ENCODE peak calls at places on chromosomes 16 and 17, in seven cellular contexts. One of them, this sample, is unnamed.

GRCh38 chr16:65745-66144 is 6.7 kb downstream of the RHBDF1 start:
- DNase-seq in SK-N-SH: peak; percentile 95
- DNase-seq in stomach: peak; percentile 91
- DNase-seq in naive thymus-derived CD4-positive, alpha-beta T cell: peak; percentile 80
- DNase-seq in psoas muscle: peak; percentile 94
- DNase-seq in heart right ventricle: peak; percentile 78
- DNase-seq in Peyer's patch: peak; percentile 85
- DNase-seq in this sample: peak; percentile 71

GRCh38 chr17:8499171-8499570 is 63.5 kb downstream of the NDEL1 start:
- DNase-seq in SK-N-SH: no peak
- DNase-seq in stomach: no peak
- DNase-seq in naive thymus-derived CD4-positive, alpha-beta T cell: no peak
- DNase-seq in psoas muscle: no peak
- DNase-seq in heart right ventricle: no peak
- DNase-seq in Peyer's patch: no peak
- DNase-seq in this sample: no peak

GRCh38 chr16:24013733-24014645 is 178.2 kb downstream of the PRKCB start:
- DNase-seq in SK-N-SH: no peak
- DNase-seq in stomach: peak; percentile 31
- DNase-seq in naive thymus-derived CD4-positive, alpha-beta T cell: no peak
- DNase-seq in psoas muscle: no peak
- DNase-seq in heart right ventricle: peak; percentile 16
- DNase-seq in Peyer's patch: peak; percentile 91
- DNase-seq in this sample: peak; percentile 86

GRCh38 chr17:72373910-72374741 is 253.3 kb downstream of the SOX9 start:
- DNase-seq in SK-N-SH: peak; percentile 65
- DNase-seq in stomach: no peak
- DNase-seq in naive thymus-derived CD4-positive, alpha-beta T cell: no peak
- DNase-seq in psoas muscle: no peak
- DNase-seq in heart right ventricle: no peak
- DNase-seq in Peyer's patch: no peak
- DNase-seq in this sample: no peak

GRCh38 chr17:45171338-45172231 is 9.9 kb downstream of the HEXIM2 start:
- DNase-seq in SK-N-SH: no peak
- DNase-seq in stomach: peak; percentile 27
- DNase-seq in naive thymus-derived CD4-positive, alpha-beta T cell: no peak
- DNase-seq in psoas muscle: peak; percentile 76
- DNase-seq in heart right ventricle: peak; percentile 20
- DNase-seq in Peyer's patch: no peak
- DNase-seq in this sample: no peak

GRCh38 chr16:72480926-72481325 is 309.0 kb upstream of the PMFBP1 start:
- DNase-seq in SK-N-SH: no peak
- DNase-seq in stomach: no peak
- DNase-seq in naive thymus-derived CD4-positive, alpha-beta T cell: no peak
- DNase-seq in psoas muscle: no peak
- DNase-seq in heart right ventricle: no peak
- DNase-seq in Peyer's patch: no peak
- DNase-seq in this sample: no peak

GRCh38 chr17:50946891-50947843 is 81.0 kb upstream of the TOB1 start:
- DNase-seq in SK-N-SH: no peak
- DNase-seq in stomach: no peak
- DNase-seq in naive thymus-derived CD4-positive, alpha-beta T cell: no peak
- DNase-seq in psoas muscle: peak; percentile 52
- DNase-seq in heart right ventricle: no peak
- DNase-seq in Peyer's patch: no peak
- DNase-seq in this sample: no peak

GRCh38 chr17:14297161-14297851 is 3.6 kb upstream of the HS3ST3B1 start:
- DNase-seq in SK-N-SH: peak; percentile 50
- DNase-seq in stomach: peak; percentile 38
- DNase-seq in naive thymus-derived CD4-positive, alpha-beta T cell: no peak
- DNase-seq in psoas muscle: peak; percentile 67
- DNase-seq in heart right ventricle: no peak
- DNase-seq in Peyer's patch: no peak
- DNase-seq in this sample: peak; percentile 24

GRCh38 chr17:47982645-47983440 is 11.9 kb downstream of the CDK5RAP3 start:
- DNase-seq in SK-N-SH: peak; percentile 72
- DNase-seq in stomach: no peak
- DNase-seq in naive thymus-derived CD4-positive, alpha-beta T cell: no peak
- DNase-seq in psoas muscle: no peak
- DNase-seq in heart right ventricle: no peak
- DNase-seq in Peyer's patch: no peak
- DNase-seq in this sample: no peak

GRCh38 chr17:40497704-40498103 is 3.7 kb downstream of the TNS4 start:
- DNase-seq in SK-N-SH: no peak
- DNase-seq in stomach: no peak
- DNase-seq in naive thymus-derived CD4-positive, alpha-beta T cell: no peak
- DNase-seq in psoas muscle: no peak
- DNase-seq in heart right ventricle: no peak
- DNase-seq in Peyer's patch: no peak
- DNase-seq in this sample: no peak

GRCh38 chr17:42387663-42388380 is 420 bp downstream of the STAT3 start:
- DNase-seq in SK-N-SH: peak; percentile 26
- DNase-seq in stomach: peak; percentile 65
- DNase-seq in naive thymus-derived CD4-positive, alpha-beta T cell: peak; percentile 32
- DNase-seq in psoas muscle: peak; percentile 77
- DNase-seq in heart right ventricle: peak; percentile 36
- DNase-seq in Peyer's patch: peak; percentile 28
- DNase-seq in this sample: peak; percentile 62

GRCh38 chr16:46688101-46688656 is 799 bp downstream of the VPS35 start:
- DNase-seq in SK-N-SH: no peak
- DNase-seq in stomach: peak; percentile 64
- DNase-seq in naive thymus-derived CD4-positive, alpha-beta T cell: no peak
- DNase-seq in psoas muscle: peak; percentile 55
- DNase-seq in heart right ventricle: peak; percentile 31
- DNase-seq in Peyer's patch: peak; percentile 62
- DNase-seq in this sample: no peak

GRCh38 chr17:58756246-58757161 is 850 bp downstream of the PPM1E start:
- DNase-seq in SK-N-SH: peak; percentile 83
- DNase-seq in stomach: no peak
- DNase-seq in naive thymus-derived CD4-positive, alpha-beta T cell: no peak
- DNase-seq in psoas muscle: no peak
- DNase-seq in heart right ventricle: no peak
- DNase-seq in Peyer's patch: no peak
- DNase-seq in this sample: no peak

GRCh38 chr16:3065742-3066439 is 451 bp downstream of the IL32 start:
- DNase-seq in SK-N-SH: no peak
- DNase-seq in stomach: no peak
- DNase-seq in naive thymus-derived CD4-positive, alpha-beta T cell: no peak
- DNase-seq in psoas muscle: no peak
- DNase-seq in heart right ventricle: no peak
- DNase-seq in Peyer's patch: no peak
- DNase-seq in this sample: no peak

GRCh38 chr17:81285894-81286293 is 9.2 kb downstream of the SLC38A10 start:
- DNase-seq in SK-N-SH: no peak
- DNase-seq in stomach: no peak
- DNase-seq in naive thymus-derived CD4-positive, alpha-beta T cell: no peak
- DNase-seq in psoas muscle: no peak
- DNase-seq in heart right ventricle: no peak
- DNase-seq in Peyer's patch: no peak
- DNase-seq in this sample: no peak

GRCh38 chr17:76292567-76292966 is 15.5 kb downstream of the QRICH2 start:
- DNase-seq in SK-N-SH: no peak
- DNase-seq in stomach: no peak
- DNase-seq in naive thymus-derived CD4-positive, alpha-beta T cell: no peak
- DNase-seq in psoas muscle: no peak
- DNase-seq in heart right ventricle: no peak
- DNase-seq in Peyer's patch: no peak
- DNase-seq in this sample: no peak

GRCh38 chr17:58375811-58376210 is 23.8 kb upstream of the SUPT4H1 start:
- DNase-seq in SK-N-SH: no peak
- DNase-seq in stomach: no peak
- DNase-seq in naive thymus-derived CD4-positive, alpha-beta T cell: no peak
- DNase-seq in psoas muscle: no peak
- DNase-seq in heart right ventricle: no peak
- DNase-seq in Peyer's patch: no peak
- DNase-seq in this sample: no peak

GRCh38 chr16:87490091-87490798 is 2.6 kb downstream of the ZCCHC14 start:
- DNase-seq in SK-N-SH: no peak
- DNase-seq in stomach: no peak
- DNase-seq in naive thymus-derived CD4-positive, alpha-beta T cell: no peak
- DNase-seq in psoas muscle: no peak
- DNase-seq in heart right ventricle: no peak
- DNase-seq in Peyer's patch: no peak
- DNase-seq in this sample: peak; percentile 32

GRCh38 chr17:45705123-45706009 is 78.8 kb upstream of the CRHR1 start:
- DNase-seq in SK-N-SH: no peak
- DNase-seq in stomach: no peak
- DNase-seq in naive thymus-derived CD4-positive, alpha-beta T cell: no peak
- DNase-seq in psoas muscle: no peak
- DNase-seq in heart right ventricle: no peak
- DNase-seq in Peyer's patch: no peak
- DNase-seq in this sample: no peak

GRCh38 chr17:19369846-19370492 is 7.4 kb upstream of the B9D1 start:
- DNase-seq in SK-N-SH: no peak
- DNase-seq in stomach: no peak
- DNase-seq in naive thymus-derived CD4-positive, alpha-beta T cell: no peak
- DNase-seq in psoas muscle: no peak
- DNase-seq in heart right ventricle: peak; percentile 54
- DNase-seq in Peyer's patch: no peak
- DNase-seq in this sample: peak; percentile 13

GRCh38 chr17:38701504-38702165 is 3.4 kb upstream of the MLLT6 start:
- DNase-seq in SK-N-SH: no peak
- DNase-seq in stomach: no peak
- DNase-seq in naive thymus-derived CD4-positive, alpha-beta T cell: peak; percentile 48
- DNase-seq in psoas muscle: no peak
- DNase-seq in heart right ventricle: no peak
- DNase-seq in Peyer's patch: peak; percentile 50
- DNase-seq in this sample: peak; percentile 77

GRCh38 chr17:63035271-63035670 is 69.2 kb downstream of the TANC2 start:
- DNase-seq in SK-N-SH: no peak
- DNase-seq in stomach: no peak
- DNase-seq in naive thymus-derived CD4-positive, alpha-beta T cell: no peak
- DNase-seq in psoas muscle: no peak
- DNase-seq in heart right ventricle: no peak
- DNase-seq in Peyer's patch: no peak
- DNase-seq in this sample: no peak

GRCh38 chr17:49681336-49681735 is 3.4 kb upstream of the SPOP start:
- DNase-seq in SK-N-SH: no peak
- DNase-seq in stomach: no peak
- DNase-seq in naive thymus-derived CD4-positive, alpha-beta T cell: no peak
- DNase-seq in psoas muscle: no peak
- DNase-seq in heart right ventricle: no peak
- DNase-seq in Peyer's patch: no peak
- DNase-seq in this sample: no peak

GRCh38 chr16:27383511-27384243 is 18.3 kb upstream of the IL21R start:
- DNase-seq in SK-N-SH: no peak
- DNase-seq in stomach: no peak
- DNase-seq in naive thymus-derived CD4-positive, alpha-beta T cell: no peak
- DNase-seq in psoas muscle: peak; percentile 68
- DNase-seq in heart right ventricle: peak; percentile 32
- DNase-seq in Peyer's patch: no peak
- DNase-seq in this sample: no peak

GRCh38 chr17:14594690-14595089 is 293.8 kb downstream of the HS3ST3B1 start:
- DNase-seq in SK-N-SH: no peak
- DNase-seq in stomach: no peak
- DNase-seq in naive thymus-derived CD4-positive, alpha-beta T cell: no peak
- DNase-seq in psoas muscle: no peak
- DNase-seq in heart right ventricle: no peak
- DNase-seq in Peyer's patch: no peak
- DNase-seq in this sample: no peak

DNA sequence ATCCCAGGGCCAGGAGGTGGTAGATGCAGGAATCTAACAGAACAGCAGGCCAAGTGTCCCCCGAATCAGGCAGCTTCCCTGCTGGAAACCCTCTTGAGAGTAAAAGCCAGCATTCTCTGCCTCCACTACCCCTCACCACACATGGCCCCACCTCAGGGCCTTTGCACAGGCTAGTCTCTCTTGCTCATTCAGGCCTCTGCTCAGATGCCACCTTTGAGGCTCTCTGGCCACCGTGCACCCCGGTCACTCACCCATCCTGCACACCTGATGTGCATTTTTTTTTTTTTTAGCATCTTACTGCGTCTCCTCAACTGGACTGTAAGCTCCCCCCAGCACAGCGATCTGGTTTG is 34.5 kb upstream of the GSE1 start:
- DNase-seq in SK-N-SH: no peak
- DNase-seq in stomach: no peak
- DNase-seq in naive thymus-derived CD4-positive, alpha-beta T cell: no peak
- DNase-seq in psoas muscle: no peak
- DNase-seq in heart right ventricle: no peak
- DNase-seq in Peyer's patch: no peak
- DNase-seq in this sample: no peak
- H3K4me1 ChIP-seq in SK-N-SH: peaks cover 97% of the 10 kb centered on the region
- H3K4me1 ChIP-seq in stomach: peaks cover 26% of the 10 kb centered on the region
- H3K4me1 ChIP-seq in naive thymus-derived CD4-positive, alpha-beta T cell: no peaks in the 10 kb centered on the region
- H3K4me1 ChIP-seq in psoas muscle: peaks cover 40% of the 10 kb centered on the region
- H3K4me1 ChIP-seq in heart right ventricle: peaks cover 42% of the 10 kb centered on the region
- H3K4me1 ChIP-seq in Peyer's patch: no peaks in the 10 kb centered on the region
- H3K4me1 ChIP-seq in this sample: peaks cover 14% of the 10 kb centered on the region

GRCh38 chr17:55294042-55294751 is 29.4 kb downstream of the HLF start:
- DNase-seq in SK-N-SH: no peak
- DNase-seq in stomach: no peak
- DNase-seq in naive thymus-derived CD4-positive, alpha-beta T cell: no peak
- DNase-seq in psoas muscle: no peak
- DNase-seq in heart right ventricle: no peak
- DNase-seq in Peyer's patch: no peak
- DNase-seq in this sample: no peak
- H3K27ac ChIP-seq in SK-N-SH: no peak overlapping the region
- H3K27ac ChIP-seq in stomach: peak overlapping the region; percentile 27
- H3K27ac ChIP-seq in naive thymus-derived CD4-positive, alpha-beta T cell: no peak overlapping the region
- H3K27ac ChIP-seq in psoas muscle: no peak overlapping the region
- H3K27ac ChIP-seq in heart right ventricle: peak overlapping the region; percentile 38
- H3K27ac ChIP-seq in Peyer's patch: no peak overlapping the region
- H3K27ac ChIP-seq in this sample: no peak overlapping the region

GRCh38 chr17:4532860-4533521 is 22.2 kb downstream of the MYBBP1A start:
- DNase-seq in SK-N-SH: no peak
- DNase-seq in stomach: no peak
- DNase-seq in naive thymus-derived CD4-positive, alpha-beta T cell: no peak
- DNase-seq in psoas muscle: no peak
- DNase-seq in heart right ventricle: no peak
- DNase-seq in Peyer's patch: no peak
- DNase-seq in this sample: no peak
- H3K4me1 ChIP-seq in SK-N-SH: peaks cover 27% of the 10 kb centered on the region
- H3K4me1 ChIP-seq in stomach: peaks cover 34% of the 10 kb centered on the region
- H3K4me1 ChIP-seq in naive thymus-derived CD4-positive, alpha-beta T cell: no peaks in the 10 kb centered on the region
- H3K4me1 ChIP-seq in psoas muscle: peaks cover 16% of the 10 kb centered on the region
- H3K4me1 ChIP-seq in heart right ventricle: peaks cover 77% of the 10 kb centered on the region
- H3K4me1 ChIP-seq in Peyer's patch: no peaks in the 10 kb centered on the region
- H3K4me1 ChIP-seq in this sample: no peaks in the 10 kb centered on the region

GRCh38 chr16:75148311-75149195 is at the start of gene ZFP1:
- DNase-seq in SK-N-SH: peak; percentile 96
- DNase-seq in stomach: peak; percentile 96
- DNase-seq in naive thymus-derived CD4-positive, alpha-beta T cell: peak; percentile 95
- DNase-seq in psoas muscle: peak; percentile 98
- DNase-seq in heart right ventricle: peak; percentile 97
- DNase-seq in Peyer's patch: peak; percentile 97
- DNase-seq in this sample: peak; percentile 97
- H3K27ac ChIP-seq in SK-N-SH: peak within 1 kb of the TSS; percentile 94
- H3K27ac ChIP-seq in stomach: peak within 1 kb of the TSS; percentile 97
- H3K27ac ChIP-seq in naive thymus-derived CD4-positive, alpha-beta T cell: peak within 1 kb of the TSS; percentile 89
- H3K27ac ChIP-seq in psoas muscle: peak within 1 kb of the TSS; percentile 99
- H3K27ac ChIP-seq in heart right ventricle: peak within 1 kb of the TSS; percentile 99
- H3K27ac ChIP-seq in Peyer's patch: peak within 1 kb of the TSS; percentile 93
- H3K27ac ChIP-seq in this sample: peak within 1 kb of the TSS; percentile 80